ENCODE peak calls at places on chromosomes 12 and 14, in six cellular contexts. F is IMR-90, Q is HFFc6, W is AG09319, E is neural crest cell, T is H9. N is an unnamed sample.
A peak's percentile ranks its signal among the peaks of the same experiment; 100 is the strongest.

GRCh38 chr14:24441904-24442239 is 704 bp downstream of the SDR39U1 start:
- DNase-seq in T (no peak), Q (no peak), W (no peak), E (no peak), F (peak; percentile 52), N (no peak)

GRCh38 chr12:12749433-12749832 is 32.3 kb downstream of the CDKN1B start:
- DNase-seq in E (no peak), W (no peak), F (no peak), T (no peak), Q (no peak), N (no peak)

GRCh38 chr14:59046746-59047145 is 141.7 kb upstream of the DAAM1 start:
- DNase-seq in W (no peak), E (no peak), Q (no peak), F (no peak), T (no peak), N (no peak)

GRCh38 chr12:9792185-9792900 is 31.6 kb upstream of the CD69 start:
- DNase-seq in Q (no peak), W (no peak), T (no peak), E (no peak), F (no peak), N (no peak)

GRCh38 chr12:124109760-124110159 is 136.7 kb downstream of the ZNF664 start:
- DNase-seq in W (no peak), Q (peak; percentile 9), E (no peak), T (peak; percentile 81), F (peak; percentile 5), N (no peak)

GRCh38 chr12:76611533-76611932 is 52.0 kb upstream of the OSBPL8 start:
- DNase-seq in E (no peak), Q (peak; percentile 98), F (peak; percentile 93), W (peak; percentile 87), T (no peak), N (no peak)

GRCh38 chr14:38866461-38866860 is 236.6 kb downstream of the SEC23A start:
- DNase-seq in T (no peak), Q (no peak), F (no peak), W (no peak), E (no peak), N (no peak)

GRCh38 chr14:41449057-41449456 is 157.6 kb upstream of the LRFN5 start:
- DNase-seq in T (no peak), F (no peak), Q (no peak), E (no peak), W (no peak), N (no peak)

GRCh38 chr14:21068521-21069387 is 1.4 kb upstream of the ARHGEF40 start:
- DNase-seq in T (peak; percentile 63), Q (peak; percentile 38), W (no peak), F (peak; percentile 52), E (peak; percentile 57), N (peak; percentile 58)

GRCh38 chr14:23614395-23614828 is 21.8 kb upstream of the DHRS2 start:
- DNase-seq in T (no peak), E (no peak), F (no peak), W (no peak), Q (no peak), N (no peak)

GRCh38 chr12:51218607-51219161 is 822 bp upstream of the POU6F1 start:
- DNase-seq in F (no peak), W (no peak), Q (no peak), E (no peak), T (peak; percentile 64), N (no peak)

GRCh38 chr12:120181991-120182631 is 12.4 kb downstream of the GCN1 start:
- DNase-seq in E (no peak), W (no peak), Q (peak; percentile 40), T (no peak), F (peak; percentile 74), N (no peak)

GRCh38 chr12:6080149-6081045 is 44.1 kb downstream of the VWF start:
- DNase-seq in T (no peak), Q (no peak), W (no peak), E (no peak), F (no peak), N (no peak)

GRCh38 chr12:96516472-96517417 is 27.4 kb downstream of the CFAP54 start:
- DNase-seq in T (peak; percentile 69), W (peak; percentile 60), F (peak; percentile 85), E (peak; percentile 73), Q (peak; percentile 69), N (peak; percentile 39)

GRCh38 chr14:56812364-56813103 is 2.3 kb upstream of the OTX2 start:
- DNase-seq in T (no peak), Q (no peak), W (no peak), F (no peak), E (no peak), N (no peak)

GRCh38 chr12:107349008-107349747 is 255.8 kb upstream of the CRY1 start:
- DNase-seq in E (no peak), T (no peak), W (peak; percentile 11), Q (peak; percentile 22), F (peak; percentile 91), N (no peak)

GRCh38 chr14:75946785-75947184 is 35.0 kb downstream of the TGFB3 start:
- DNase-seq in E (no peak), T (no peak), Q (no peak), F (no peak), W (no peak), N (no peak)

GRCh38 chr12:112183141-112183581 is 57.8 kb downstream of the TRAFD1 start:
- DNase-seq in F (peak; percentile 83), W (no peak), E (no peak), T (no peak), Q (no peak), N (no peak)

GRCh38 chr12:105352049-105352448 is 21.6 kb downstream of the C12orf75 start:
- DNase-seq in T (no peak), Q (no peak), E (no peak), F (no peak), W (no peak), N (no peak)

GRCh38 chr12:51448618-51449256 is 24.1 kb downstream of the SLC4A8 start:
- DNase-seq in E (no peak), F (no peak), W (no peak), Q (no peak), T (no peak), N (no peak)

GRCh38 chr12:105492591-105492990 is 162.1 kb downstream of the C12orf75 start:
- DNase-seq in T (no peak), Q (peak; percentile 58), F (peak; percentile 43), E (no peak), W (peak; percentile 63), N (no peak)

GRCh38 chr14:72409047-72409446 is 476.8 kb downstream of the RGS6 start:
- DNase-seq in E (no peak), Q (no peak), F (no peak), T (no peak), W (no peak), N (no peak)

GRCh38 chr12:94795520-94795919 is 145.2 kb upstream of the TMCC3 start:
- DNase-seq in W (peak; percentile 7), Q (peak; percentile 36), F (peak; percentile 53), E (no peak), T (peak; percentile 64), N (no peak)

GRCh38 chr14:49992901-49993335 is 100.0 kb downstream of the ARF6 start:
- DNase-seq in Q (peak; percentile 90), F (peak; percentile 91), T (no peak), W (no peak), E (no peak), N (no peak)

GRCh38 chr14:61866932-61867920 is 105.0 kb downstream of the SNAPC1 start:
- DNase-seq in Q (no peak), E (no peak), W (no peak), F (peak; percentile 4), T (no peak), N (no peak)

GRCh38 chr14:46580941-46581671 is 70.5 kb downstream of the RPL10L start:
- DNase-seq in Q (peak; percentile 8), E (peak; percentile 53), F (no peak), T (peak; percentile 38), W (no peak), N (no peak)

GRCh38 chr14:60134702-60135101 is 30.5 kb downstream of the DHRS7 start:
- DNase-seq in Q (no peak), E (no peak), T (no peak), W (no peak), F (no peak), N (no peak)

GRCh38 chr12:124474709-124475108 is 92.7 kb downstream of the NCOR2 start:
- DNase-seq in W (no peak), T (no peak), Q (no peak), F (no peak), E (no peak), N (no peak)

GRCh38 chr12:103955811-103956514 is 9.7 kb upstream of the TDG start:
- DNase-seq in E (no peak), T (peak; percentile 33), W (no peak), Q (no peak), F (peak; percentile 58), N (no peak)

GRCh38 chr14:103886304-103887169 is 39.2 kb upstream of the PPP1R13B start:
- DNase-seq in E (no peak), Q (no peak), F (no peak), T (peak; percentile 64), W (no peak), N (no peak)
- TF ChIP-seq CTCF in E (peak; percentile 36), Q (peak; percentile 31), F (peak; percentile 33), T (peak; percentile 58), W (no peak), N (no peak)

GRCh38 chr14:106802413-106803364 is 1276.3 kb downstream of the TMEM121 start:
- DNase-seq in W (no peak), F (no peak), E (no peak), Q (no peak), T (no peak), N (no peak)
- TF ChIP-seq CTCF in W (no peak), F (no peak), E (no peak), Q (no peak), T (no peak), N (no peak)

GRCh38 chr12:52692253-52692652 is 11.1 kb downstream of the KRT77 start:
- DNase-seq in W (no peak), Q (no peak), E (no peak), F (no peak), T (peak; percentile 87), N (no peak)
- TF ChIP-seq CTCF in W (no peak), Q (no peak), E (no peak), F (no peak), T (peak; percentile 65), N (no peak)

GRCh38 chr12:116990971-116991966 is 80.5 kb downstream of the FBXW8 start:
- DNase-seq in T (no peak), F (peak; percentile 83), Q (peak; percentile 67), W (no peak), E (no peak), N (no peak)
- TF ChIP-seq CTCF in T (no peak), F (no peak), Q (no peak), W (no peak), E (no peak), N (no peak)

N was measured in mesothelial cell of epicardium.